ENCODE peak calls at places on chromosomes 12 and 14, in nine cellular contexts. J is dorsolateral prefrontal cortex, I is A549, M is lung, F is body of pancreas, B is brain microvascular endothelial cell, D is uterus, H is prostate gland, Z is RWPE1. R is an unnamed sample.

GRCh38 chr14:69580009-69580577 is 5.4 kb upstream of the CCDC177 start:
- DNase-seq in J (no peak), I (peak), M (no peak), F (no peak), B (peak), D (no peak), H (no peak), Z (peak), R (peak)

GRCh38 chr12:18919826-18920511 is 182.1 kb downstream of the CAPZA3 start:
- DNase-seq in J (no peak), I (no peak), M (no peak), F (no peak), B (no peak), D (no peak), H (no peak), Z (no peak), R (no peak)

GRCh38 chr14:20568393-20568792 is 7.5 kb upstream of the RNASE9 start:
- DNase-seq in J (no peak), I (no peak), M (no peak), F (no peak), B (no peak), D (no peak), H (no peak), Z (no peak), R (no peak)

GRCh38 chr14:104264495-104265265 is 126.3 kb downstream of the KIF26A start:
- DNase-seq in J (no peak), I (no peak), M (no peak), F (peak), B (no peak), D (peak), H (no peak), Z (no peak), R (no peak)

GRCh38 chr14:90628825-90629224 is 187.4 kb downstream of the TTC7B start:
- DNase-seq in J (no peak), I (no peak), M (no peak), F (peak), B (no peak), D (no peak), H (no peak), Z (no peak), R (no peak)

GRCh38 chr14:22870811-22871199 is 735 bp upstream of the LRP10 start:
- DNase-seq in J (no peak), I (no peak), M (no peak), F (no peak), B (no peak), D (no peak), H (no peak), Z (no peak), R (no peak)

GRCh38 chr12:43338848-43339526 is 213.0 kb downstream of the ADAMTS20 start:
- DNase-seq in J (no peak), I (peak), M (no peak), F (no peak), B (peak), D (no peak), H (no peak), Z (peak), R (peak)

GRCh38 chr14:64685364-64686130 is 18.7 kb upstream of the PLEKHG3 start:
- DNase-seq in J (no peak), I (no peak), M (no peak), F (no peak), B (no peak), D (no peak), H (no peak), Z (no peak), R (no peak)

GRCh38 chr14:71529855-71530254 is 402.4 kb upstream of the RGS6 start:
- DNase-seq in J (no peak), I (no peak), M (no peak), F (peak), B (peak), D (peak), H (no peak), Z (no peak), R (no peak)

GRCh38 chr12:19953734-19954133 is 414.6 kb upstream of the PDE3A start:
- DNase-seq in J (no peak), I (no peak), M (no peak), F (no peak), B (no peak), D (no peak), H (no peak), Z (no peak), R (no peak)

GRCh38 chr12:13735756-13736155 is 245.6 kb downstream of the GRIN2B start:
- DNase-seq in J (no peak), I (no peak), M (no peak), F (no peak), B (no peak), D (no peak), H (no peak), Z (no peak), R (no peak)

GRCh38 chr14:100144996-100145646 is 14.3 kb downstream of the DEGS2 start:
- DNase-seq in J (no peak), I (no peak), M (no peak), F (no peak), B (no peak), D (no peak), H (no peak), Z (no peak), R (no peak)

GRCh38 chr14:73467377-73467776 is 9.0 kb upstream of the NUMB start:
- DNase-seq in J (no peak), I (no peak), M (no peak), F (no peak), B (peak), D (no peak), H (no peak), Z (no peak), R (no peak)

GRCh38 chr12:85519163-85519562 is 239.1 kb downstream of the ALX1 start:
- DNase-seq in J (no peak), I (no peak), M (no peak), F (no peak), B (no peak), D (no peak), H (no peak), Z (no peak), R (no peak)

GRCh38 chr12:32478858-32479257 is 79.5 kb downstream of the FGD4 start:
- DNase-seq in J (no peak), I (no peak), M (no peak), F (no peak), B (no peak), D (no peak), H (no peak), Z (no peak), R (no peak)

GRCh38 chr12:29638528-29638927 is 141.0 kb upstream of the OVCH1 start:
- DNase-seq in J (no peak), I (no peak), M (no peak), F (no peak), B (no peak), D (no peak), H (no peak), Z (no peak), R (no peak)

GRCh38 chr12:5827591-5827990 is 117.5 kb downstream of the ANO2 start:
- DNase-seq in J (no peak), I (no peak), M (no peak), F (no peak), B (no peak), D (no peak), H (no peak), Z (no peak), R (no peak)

GRCh38 chr12:51773145-51773869 is 75.2 kb downstream of the FIGNL2 start:
- DNase-seq in J (no peak), I (no peak), M (no peak), F (no peak), B (no peak), D (no peak), H (no peak), Z (peak), R (no peak)

GRCh38 chr12:62865860-62866407 is 69.0 kb downstream of the PPM1H start:
- DNase-seq in J (no peak), I (peak), M (no peak), F (no peak), B (peak), D (no peak), H (no peak), Z (no peak), R (no peak)

GRCh38 chr12:93922583-93923006 is 225.8 kb upstream of the PLXNC1 start:
- DNase-seq in J (no peak), I (peak), M (no peak), F (no peak), B (no peak), D (no peak), H (no peak), Z (no peak), R (no peak)

GRCh38 chr12:57460457-57461325 is 1.1 kb downstream of the GLI1 start:
- DNase-seq in J (no peak), I (peak), M (no peak), F (no peak), B (no peak), D (no peak), H (no peak), Z (no peak), R (no peak)
- H3K27ac ChIP-seq in J (no peak), I (peak), M (no peak), F (no peak), B (no peak), D (peak), H (peak), Z (peak), R (no peak)

DNA sequence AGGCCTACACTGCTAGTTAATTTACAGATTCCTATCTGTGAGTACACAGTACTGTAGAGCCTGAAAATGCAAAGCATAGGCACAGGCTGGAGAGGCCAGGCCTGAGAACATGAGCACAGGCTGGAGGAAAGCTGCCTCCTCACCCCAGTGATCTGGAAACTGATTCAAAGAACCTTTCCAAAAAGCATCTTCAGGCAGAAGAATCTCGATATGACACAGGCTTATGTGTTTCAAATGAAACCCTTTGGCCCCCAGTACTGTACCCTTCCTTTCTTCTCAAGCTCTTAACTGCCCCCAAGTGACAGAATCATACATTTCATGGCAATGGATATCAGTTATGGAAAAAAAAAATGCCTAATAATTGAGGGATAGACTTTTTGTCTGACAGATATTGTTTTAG is 122.0 kb downstream of the KCNC2 start:
- DNase-seq in J (no peak), I (no peak), M (no peak), F (no peak), B (no peak), D (no peak), H (no peak), Z (no peak), R (no peak)
- TF ChIP-seq CTCF in J (no peak), I (peak), M (no peak), F (peak), B (peak), D (no peak), H (no peak), Z (no peak), R (no peak)

GRCh38 chr14:92635896-92636295 is 112.5 kb downstream of the LGMN start:
- DNase-seq in J (no peak), I (no peak), M (no peak), F (no peak), B (no peak), D (no peak), H (no peak), Z (no peak), R (no peak)

GRCh38 chr14:92638904-92639303 is 109.5 kb downstream of the LGMN start:
- DNase-seq in J (no peak), I (no peak), M (no peak), F (no peak), B (no peak), D (no peak), H (no peak), Z (no peak), R (no peak)

GRCh38 chr14:92637864-92638263 is 110.6 kb downstream of the LGMN start:
- DNase-seq in J (no peak), I (no peak), M (no peak), F (no peak), B (no peak), D (no peak), H (no peak), Z (no peak), R (no peak)

GRCh38 chr14:92637228-92637627 is 111.2 kb downstream of the LGMN start:
- DNase-seq in J (no peak), I (no peak), M (no peak), F (no peak), B (peak), D (no peak), H (no peak), Z (no peak), R (no peak)

GRCh38 chr14:92638266-92638665 is 110.2 kb downstream of the LGMN start:
- DNase-seq in J (no peak), I (no peak), M (no peak), F (no peak), B (no peak), D (no peak), H (no peak), Z (no peak), R (no peak)
- H3K27ac ChIP-seq in J (no peak), I (no peak), M (no peak), F (no peak), B (no peak), D (no peak), H (no peak), Z (no peak), R (no peak)

GRCh38 chr14:46433381-46433780 is 218.2 kb downstream of the RPL10L start:
- DNase-seq in J (no peak), I (no peak), M (no peak), F (no peak), B (no peak), D (no peak), H (no peak), Z (no peak), R (no peak)

DNA sequence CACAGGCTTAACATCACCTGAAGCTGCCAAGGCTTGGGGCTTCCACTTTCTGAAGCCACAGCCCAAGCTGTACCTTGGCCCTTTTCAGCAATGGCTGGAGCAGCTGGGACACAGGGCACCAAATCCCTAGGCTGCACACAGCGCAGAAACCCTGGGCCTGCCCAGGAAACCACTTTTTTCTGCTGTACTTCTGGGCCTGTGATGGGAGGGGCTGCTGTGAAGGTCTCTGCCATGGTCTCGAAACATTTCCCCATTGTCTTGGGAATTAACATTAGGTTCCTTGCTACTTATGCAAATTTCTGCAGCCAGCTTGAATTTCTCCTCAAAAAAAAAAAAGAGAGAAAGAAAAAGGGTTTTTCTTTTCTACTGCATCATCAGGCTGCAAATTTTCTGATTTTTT is 219.1 kb downstream of the RPL10L start:
- DNase-seq in J (no peak), I (no peak), M (no peak), F (no peak), B (no peak), D (no peak), H (no peak), Z (no peak), R (no peak)
- TF ChIP-seq CTCF in J (no peak), I (no peak), M (no peak), F (no peak), B (no peak), D (no peak), H (no peak), Z (no peak), R (no peak)

GRCh38 chr12:39574378-39574777 is 45.2 kb downstream of the ABCD2 start:
- DNase-seq in J (no peak), I (no peak), M (no peak), F (no peak), B (no peak), D (no peak), H (no peak), Z (no peak), R (no peak)
- H3K27ac ChIP-seq in J (no peak), I (no peak), M (no peak), F (no peak), B (no peak), D (no peak), H (no peak), Z (no peak), R (no peak)

GRCh38 chr14:77151918-77152588 is 10.5 kb upstream of the ZDHHC22 start:
- DNase-seq in J (no peak), I (peak), M (no peak), F (no peak), B (no peak), D (no peak), H (no peak), Z (peak), R (peak)

GRCh38 chr14:77153802-77154201 is 12.2 kb upstream of the ZDHHC22 start:
- DNase-seq in J (no peak), I (no peak), M (no peak), F (no peak), B (no peak), D (no peak), H (no peak), Z (no peak), R (no peak)

GRCh38 chr14:77148510-77149231 is 7.1 kb upstream of the ZDHHC22 start:
- DNase-seq in J (no peak), I (no peak), M (no peak), F (no peak), B (no peak), D (no peak), H (no peak), Z (no peak), R (no peak)

GRCh38 chr14:77154421-77154820 is 12.8 kb upstream of the ZDHHC22 start:
- DNase-seq in J (peak), I (no peak), M (no peak), F (no peak), B (no peak), D (no peak), H (no peak), Z (no peak), R (no peak)

DNA sequence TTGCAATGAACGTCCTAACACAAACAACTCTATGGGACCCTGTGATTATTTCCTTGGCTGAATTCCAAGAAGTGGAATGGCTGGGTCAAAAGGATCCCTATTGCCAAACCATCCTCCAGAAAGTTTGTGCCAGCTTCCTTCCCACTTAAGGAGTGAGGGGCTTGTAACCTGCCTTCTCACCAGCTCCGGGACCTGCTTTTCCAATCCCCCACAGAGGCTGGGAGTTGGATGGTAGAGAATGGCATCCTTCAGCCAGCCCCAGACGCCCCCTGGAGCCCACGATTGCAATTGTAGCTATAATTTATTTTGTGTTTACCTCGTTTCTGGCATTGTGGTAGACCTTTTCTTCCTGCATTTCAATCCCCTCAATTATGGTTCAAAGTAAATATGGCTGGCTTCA is 9.7 kb upstream of the ZDHHC22 start:
- DNase-seq in J (peak), I (peak), M (no peak), F (no peak), B (no peak), D (no peak), H (no peak), Z (peak), R (no peak)
- TF ChIP-seq CTCF in J (peak), I (peak), M (no peak), F (peak), B (peak), D (no peak), H (no peak), Z (peak), R (peak)

GRCh38 chr14:57464013-57464730 is 29.5 kb downstream of the CCDC198 start:
- DNase-seq in J (no peak), I (no peak), M (no peak), F (no peak), B (no peak), D (no peak), H (no peak), Z (no peak), R (no peak)
- H3K27ac ChIP-seq in J (no peak), I (no peak), M (no peak), F (no peak), B (no peak), D (no peak), H (no peak), Z (no peak), R (no peak)

GRCh38 chr12:6904280-6905276 is at the start of gene LRRC23:
- DNase-seq in J (peak), I (peak), M (peak), F (peak), B (peak), D (peak), H (peak), Z (peak), R (peak)
- TF ChIP-seq CTCF in J (peak), I (no peak), M (peak), F (no peak), B (no peak), D (no peak), H (no peak), Z (no peak), R (no peak)